ENCODE peak calls at places on chromosome 21, in four cellular contexts. L, B, S and A are unnamed samples.
A peak's percentile ranks its signal among the peaks of the same experiment; 100 is the strongest.

GRCh38 chr21:37915516-37915915 is 741 bp downstream of the KCNJ6 start:
- DNase-seq in L (no peak), B (no peak), S (no peak), A (no peak)

GRCh38 chr21:46509760-46510159 is 51.1 kb downstream of the DIP2A start:
- DNase-seq in L (no peak), B (peak; percentile 37), S (no peak), A (no peak)

GRCh38 chr21:40052276-40052675 is 185.0 kb downstream of the PCP4 start:
- DNase-seq in L (no peak), B (no peak), S (no peak), A (no peak)

GRCh38 chr21:25964926-25965325 is 205.6 kb downstream of the APP start:
- DNase-seq in L (no peak), B (no peak), S (no peak), A (no peak)

GRCh38 chr21:28704746-28705145 is 287.9 kb downstream of the LTN1 start:
- DNase-seq in L (no peak), B (no peak), S (peak; percentile 6), A (no peak)

GRCh38 chr21:45528028-45528705 is 14.1 kb downstream of the SLC19A1 start:
- DNase-seq in L (no peak), B (no peak), S (no peak), A (no peak)

GRCh38 chr21:34695434-34695833 is 26.6 kb downstream of the CLIC6 start:
- DNase-seq in L (no peak), B (no peak), S (no peak), A (no peak)

GRCh38 chr21:36835383-36835795 is 131.1 kb downstream of the HLCS start:
- DNase-seq in L (no peak), B (peak; percentile 86), S (no peak), A (no peak)

GRCh38 chr21:30190554-30190953 is 23.9 kb upstream of the CLDN17 start:
- DNase-seq in L (no peak), B (no peak), S (no peak), A (no peak)

GRCh38 chr21:38619865-38620513 is 121.7 kb upstream of the ERG start:
- DNase-seq in L (no peak), B (no peak), S (peak; percentile 17), A (no peak)

GRCh38 chr21:42563261-42564045 is 49.8 kb downstream of the SLC37A1 start:
- DNase-seq in L (no peak), B (no peak), S (no peak), A (no peak)

GRCh38 chr21:34844033-34844923 is 175.5 kb downstream of the CLIC6 start:
- DNase-seq in L (no peak), B (no peak), S (peak; percentile 77), A (no peak)

GRCh38 chr21:26846036-26846931 is 1.1 kb upstream of the ADAMTS1 start:
- DNase-seq in L (no peak), B (peak; percentile 66), S (peak; percentile 71), A (peak; percentile 75)

GRCh38 chr21:43020771-43021170 is 46.4 kb downstream of the PKNOX1 start:
- DNase-seq in L (no peak), B (no peak), S (no peak), A (no peak)

GRCh38 chr21:38948377-38948776 is 142.6 kb downstream of the ETS2 start:
- DNase-seq in L (no peak), B (no peak), S (no peak), A (no peak)

GRCh38 chr21:24955275-24955961 is 651.9 kb downstream of the MRPL39 start:
- DNase-seq in L (no peak), B (no peak), S (no peak), A (no peak)

GRCh38 chr21:37909936-37910335 is 6.3 kb downstream of the KCNJ6 start:
- DNase-seq in L (no peak), B (no peak), S (no peak), A (no peak)

GRCh38 chr21:29441651-29442050 is 142.9 kb downstream of the BACH1 start:
- DNase-seq in L (no peak), B (no peak), S (no peak), A (no peak)

GRCh38 chr21:36753556-36753955 is 54.6 kb downstream of the SIM2 start:
- DNase-seq in L (no peak), B (no peak), S (no peak), A (no peak)

GRCh38 chr21:27143476-27143875 is 176.6 kb upstream of the ADAMTS5 start:
- DNase-seq in L (no peak), B (no peak), S (no peak), A (no peak)

GRCh38 chr21:25551548-25551947 is 55.7 kb downstream of the MRPL39 start:
- DNase-seq in L (no peak), B (no peak), S (no peak), A (no peak)

GRCh38 chr21:42047821-42048613 is 23.1 kb upstream of the UMODL1 start:
- DNase-seq in L (no peak), B (no peak), S (peak; percentile 36), A (no peak)

GRCh38 chr21:45293214-45293725 is 5.6 kb upstream of the POFUT2 start:
- DNase-seq in L (no peak), B (peak; percentile 20), S (no peak), A (no peak)

GRCh38 chr21:28310711-28311110 is 682.0 kb downstream of the LTN1 start:
- DNase-seq in L (no peak), B (no peak), S (no peak), A (no peak)

GRCh38 chr21:44899768-44900558 is 20.7 kb downstream of the ITGB2 start:
- DNase-seq in L (no peak), B (no peak), S (no peak), A (no peak)

GRCh38 chr21:28883931-28884330 is 108.7 kb downstream of the LTN1 start:
- DNase-seq in L (no peak), B (no peak), S (no peak), A (no peak)

GRCh38 chr21:46667191-46667734 is 31.8 kb downstream of the PRMT2 start:
- DNase-seq in L (no peak), B (no peak), S (no peak), A (peak; percentile 57)

GRCh38 chr21:42145569-42146250 is 73.2 kb upstream of the ABCG1 start:
- DNase-seq in L (peak; percentile 37), B (peak; percentile 65), S (peak; percentile 33), A (peak; percentile 67)

GRCh38 chr21:45142469-45142868 is 68.1 kb downstream of the ADARB1 start:
- DNase-seq in L (no peak), B (no peak), S (no peak), A (no peak)

GRCh38 chr21:15057290-15057689 is 7.5 kb downstream of the NRIP1 start:
- DNase-seq in L (no peak), B (peak; percentile 62), S (no peak), A (no peak)

GRCh38 chr21:15051652-15052554 is 12.9 kb downstream of the NRIP1 start:
- DNase-seq in L (no peak), B (peak; percentile 61), S (no peak), A (no peak)

GRCh38 chr21:15053531-15053930 is 11.3 kb downstream of the NRIP1 start:
- DNase-seq in L (no peak), B (no peak), S (no peak), A (no peak)

GRCh38 chr21:15054089-15054488 is 10.7 kb downstream of the NRIP1 start:
- DNase-seq in L (no peak), B (no peak), S (no peak), A (no peak)

DNA sequence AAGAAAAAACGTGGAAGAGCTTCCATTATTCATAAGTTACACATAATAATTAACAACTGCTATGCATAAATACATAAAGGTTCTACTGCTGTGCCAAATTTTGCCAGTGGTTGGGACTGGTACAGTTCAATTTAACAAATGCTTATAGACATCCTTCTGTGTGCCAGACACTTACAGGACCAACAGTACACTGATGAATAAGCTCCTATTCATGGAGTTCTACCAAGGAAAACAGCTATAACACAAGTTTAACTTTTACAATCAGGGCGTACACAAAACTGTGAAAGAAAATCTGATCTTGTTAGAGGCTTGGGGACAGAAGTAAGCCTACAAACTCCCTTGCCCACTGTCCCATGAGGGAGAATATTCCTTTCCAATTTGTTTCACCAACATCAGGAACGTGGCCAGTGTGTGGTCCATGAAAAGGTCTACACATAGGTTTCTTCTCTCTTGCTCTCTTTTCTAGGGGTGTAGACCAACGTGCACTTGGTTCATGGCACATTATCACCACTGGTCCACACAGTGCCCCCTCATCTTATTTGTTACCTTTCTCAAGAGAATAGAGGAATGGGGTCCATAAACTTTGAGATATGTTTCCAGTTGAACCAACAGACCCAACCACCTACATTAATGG is 10.1 kb downstream of the NRIP1 start:
- DNase-seq in L (no peak), B (no peak), S (no peak), A (no peak)
- H3K4me1 ChIP-seq in L (peaks cover 29% of the 10 kb centered on the region), B (peaks cover 16% of the 10 kb centered on the region), S (peaks cover 79% of the 10 kb centered on the region), A (peaks cover 15% of the 10 kb centered on the region)

DNA sequence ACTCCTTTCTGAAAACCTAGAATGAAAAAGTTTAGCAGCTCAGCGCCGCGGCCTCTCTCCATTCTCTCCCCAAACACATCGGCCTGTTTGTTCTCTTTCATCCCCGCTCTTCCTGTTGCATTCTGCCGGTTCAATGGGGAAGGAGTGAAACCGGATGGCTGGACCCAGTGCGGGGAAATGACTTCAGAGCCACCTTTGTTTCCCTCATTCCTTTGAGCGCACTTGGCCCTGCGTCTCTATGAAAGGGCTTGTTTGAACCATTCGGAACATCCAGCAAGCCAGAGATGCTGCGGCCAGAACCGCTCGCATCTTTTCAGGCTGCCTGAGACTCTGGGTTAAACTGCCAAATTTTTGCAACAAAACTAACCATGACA is 5.3 kb upstream of the OLIG1 start:
- DNase-seq in L (no peak), B (no peak), S (no peak), A (no peak)
- H3K27me3 ChIP-seq in L (peaks cover 18% of the 10 kb centered on the region), B (peaks cover 19% of the 10 kb centered on the region), S (peaks cover 82% of the 10 kb centered on the region), A (no peaks in the 10 kb centered on the region)

DNA sequence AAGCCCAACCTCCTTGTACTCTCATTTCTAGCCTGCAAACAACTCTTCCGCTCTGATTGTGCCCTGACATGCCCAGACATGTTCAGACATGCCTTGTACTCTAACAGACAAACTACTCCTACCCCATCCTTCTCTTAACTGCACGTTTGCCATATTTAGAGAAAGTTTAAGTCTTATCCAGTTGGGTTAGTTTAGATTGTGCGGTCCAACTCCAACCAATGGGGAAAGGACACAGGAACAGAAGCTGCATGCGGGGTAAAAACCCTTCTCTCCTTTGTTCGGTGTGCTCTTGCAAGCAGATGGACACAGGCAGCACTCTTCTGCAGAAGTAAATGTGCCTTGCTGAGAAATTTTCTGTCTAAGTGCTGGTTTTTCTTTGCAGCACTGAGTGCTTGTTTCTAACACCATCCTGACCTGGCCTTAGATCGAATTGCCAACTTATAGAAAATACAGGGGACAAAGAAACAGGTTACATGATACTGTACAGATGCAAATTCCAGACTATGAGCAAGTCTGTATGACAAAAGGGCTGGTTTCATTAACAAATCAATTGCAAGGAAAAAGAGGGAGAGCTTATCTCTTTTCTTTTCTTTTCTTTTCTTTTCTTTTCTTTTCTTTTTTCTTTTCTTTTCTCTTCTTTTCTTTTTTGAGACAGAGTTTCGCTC is 35.8 kb upstream of the IFNGR2 start:
- DNase-seq in L (no peak), B (no peak), S (no peak), A (peak; percentile 18)
- H3K4me3 ChIP-seq in L (no peak overlapping the region), B (no peak overlapping the region), S (no peak overlapping the region), A (no peak overlapping the region)

GRCh38 chr21:23861908-23862504 is 1745.3 kb downstream of the MRPL39 start:
- DNase-seq in L (no peak), B (no peak), S (no peak), A (no peak)

GRCh38 chr21:23853796-23854379 is 1753.4 kb downstream of the MRPL39 start:
- DNase-seq in L (no peak), B (no peak), S (peak; percentile 29), A (peak; percentile 18)

DNA sequence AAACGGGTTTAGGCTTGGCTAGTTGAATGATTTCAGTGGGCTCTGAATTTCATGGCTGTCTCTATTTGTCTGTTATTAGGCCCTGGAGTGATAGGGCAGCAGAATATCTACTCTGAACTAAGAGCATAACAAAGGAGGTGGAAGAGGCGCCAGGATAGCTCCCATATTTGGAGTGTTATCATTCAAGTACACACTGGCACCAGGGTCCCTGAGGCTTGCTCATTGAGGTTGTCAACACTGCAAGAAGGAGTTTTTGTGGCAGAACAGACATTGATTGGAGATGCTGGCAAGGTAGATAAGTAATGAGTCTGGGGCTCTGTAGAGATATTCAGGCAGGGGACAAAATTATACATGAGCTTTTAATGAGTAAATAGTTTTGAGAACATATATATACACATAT is 1748.4 kb downstream of the MRPL39 start:
- DNase-seq in L (no peak), B (no peak), S (no peak), A (no peak)
- H3K4me1 ChIP-seq in L (no peaks in the 10 kb centered on the region), B (no peaks in the 10 kb centered on the region), S (no peaks in the 10 kb centered on the region), A (peaks cover 9% of the 10 kb centered on the region)